ENCODE peak calls at places on chromosomes 11 and 22, in four cellular contexts. One of them, this sample, is unnamed. For H3K4me1, the result is how much of the 10 kb centered on the place peaks cover.

GRCh38 chr11:9590717-9591116 is 17.2 kb downstream of the WEE1 start:
- DNase-seq in H1: no peak
- DNase-seq in GM12878: no peak
- DNase-seq in K562: no peak
- DNase-seq in this sample: no peak

GRCh38 chr11:44839458-44840084 is 111.1 kb downstream of the TP53I11 start:
- DNase-seq in H1: no peak
- DNase-seq in GM12878: no peak
- DNase-seq in K562: no peak
- DNase-seq in this sample: no peak

GRCh38 chr22:40326905-40327735 is 19.2 kb upstream of the ADSL start:
- DNase-seq in H1: no peak
- DNase-seq in GM12878: no peak
- DNase-seq in K562: no peak
- DNase-seq in this sample: peak

GRCh38 chr22:24400726-24401596 is 26.4 kb upstream of the ADORA2A start:
- DNase-seq in H1: no peak
- DNase-seq in GM12878: peak
- DNase-seq in K562: no peak
- DNase-seq in this sample: peak

GRCh38 chr22:36363378-36363931 is 24.3 kb downstream of the MYH9 start:
- DNase-seq in H1: no peak
- DNase-seq in GM12878: no peak
- DNase-seq in K562: no peak
- DNase-seq in this sample: no peak

GRCh38 chr11:72719144-72719543 is 33.1 kb downstream of the ARAP1 start:
- DNase-seq in H1: no peak
- DNase-seq in GM12878: no peak
- DNase-seq in K562: no peak
- DNase-seq in this sample: peak

GRCh38 chr11:11876458-11876857 is 34.7 kb downstream of the USP47 start:
- DNase-seq in H1: no peak
- DNase-seq in GM12878: no peak
- DNase-seq in K562: peak
- DNase-seq in this sample: no peak

GRCh38 chr11:95608093-95608492 is 181.5 kb downstream of the FAM76B start:
- DNase-seq in H1: no peak
- DNase-seq in GM12878: no peak
- DNase-seq in K562: no peak
- DNase-seq in this sample: no peak

GRCh38 chr11:27933992-27934829 is 173.7 kb downstream of the KIF18A start:
- DNase-seq in H1: peak
- DNase-seq in GM12878: no peak
- DNase-seq in K562: no peak
- DNase-seq in this sample: peak

GRCh38 chr22:38944653-38945052 is 12.8 kb upstream of the APOBEC3A start:
- DNase-seq in H1: no peak
- DNase-seq in GM12878: no peak
- DNase-seq in K562: no peak
- DNase-seq in this sample: no peak
- TF ChIP-seq USF2 in H1: no peak
- TF ChIP-seq USF2 in GM12878: no peak
- TF ChIP-seq USF2 in K562: no peak
- TF ChIP-seq USF2 in this sample: no peak

GRCh38 chr11:70061734-70062133 is 16.4 kb upstream of the ANO1 start:
- DNase-seq in H1: no peak
- DNase-seq in GM12878: no peak
- DNase-seq in K562: no peak
- DNase-seq in this sample: no peak

GRCh38 chr11:70064726-70065317 is 13.3 kb upstream of the ANO1 start:
- DNase-seq in H1: no peak
- DNase-seq in GM12878: no peak
- DNase-seq in K562: no peak
- DNase-seq in this sample: no peak

GRCh38 chr11:70064011-70064725 is 13.9 kb upstream of the ANO1 start:
- DNase-seq in H1: no peak
- DNase-seq in GM12878: no peak
- DNase-seq in K562: no peak
- DNase-seq in this sample: no peak

GRCh38 chr11:70063121-70063520 is 15.0 kb upstream of the ANO1 start:
- DNase-seq in H1: no peak
- DNase-seq in GM12878: no peak
- DNase-seq in K562: no peak
- DNase-seq in this sample: no peak

DNA sequence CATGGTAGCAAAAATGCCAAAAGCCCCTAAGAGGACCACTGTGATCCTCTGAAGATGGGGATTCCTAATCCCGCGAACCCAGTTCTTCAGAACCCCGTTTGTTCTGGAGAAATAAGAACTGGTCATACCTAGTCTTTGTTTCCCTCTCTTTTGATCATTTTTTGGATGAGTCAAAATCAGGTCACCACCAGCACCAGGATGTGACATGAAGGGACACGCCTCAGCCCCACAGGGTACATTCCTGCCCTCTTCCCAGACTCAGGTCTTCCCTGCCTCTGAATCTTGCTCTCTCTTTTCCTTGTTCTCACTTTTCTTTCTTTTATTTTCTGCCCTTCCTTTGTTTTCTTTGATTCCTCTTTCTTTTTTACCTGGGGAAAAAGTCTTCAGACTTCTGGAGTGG is 14.6 kb upstream of the ANO1 start:
- DNase-seq in H1: no peak
- DNase-seq in GM12878: no peak
- DNase-seq in K562: no peak
- DNase-seq in this sample: no peak
- H3K4me1 ChIP-seq in H1: under half
- H3K4me1 ChIP-seq in GM12878: under half
- H3K4me1 ChIP-seq in K562: under half
- H3K4me1 ChIP-seq in this sample: under half

GRCh38 chr22:33303109-33303508 is 244.9 kb upstream of the SYN3 start:
- DNase-seq in H1: no peak
- DNase-seq in GM12878: no peak
- DNase-seq in K562: no peak
- DNase-seq in this sample: no peak

GRCh38 chr22:33302549-33302948 is 244.4 kb upstream of the SYN3 start:
- DNase-seq in H1: no peak
- DNase-seq in GM12878: no peak
- DNase-seq in K562: no peak
- DNase-seq in this sample: no peak

GRCh38 chr22:33300165-33300564 is 242.0 kb upstream of the SYN3 start:
- DNase-seq in H1: no peak
- DNase-seq in GM12878: peak
- DNase-seq in K562: no peak
- DNase-seq in this sample: no peak

GRCh38 chr22:33299245-33299956 is 241.2 kb upstream of the SYN3 start:
- DNase-seq in H1: no peak
- DNase-seq in GM12878: peak
- DNase-seq in K562: no peak
- DNase-seq in this sample: no peak

DNA sequence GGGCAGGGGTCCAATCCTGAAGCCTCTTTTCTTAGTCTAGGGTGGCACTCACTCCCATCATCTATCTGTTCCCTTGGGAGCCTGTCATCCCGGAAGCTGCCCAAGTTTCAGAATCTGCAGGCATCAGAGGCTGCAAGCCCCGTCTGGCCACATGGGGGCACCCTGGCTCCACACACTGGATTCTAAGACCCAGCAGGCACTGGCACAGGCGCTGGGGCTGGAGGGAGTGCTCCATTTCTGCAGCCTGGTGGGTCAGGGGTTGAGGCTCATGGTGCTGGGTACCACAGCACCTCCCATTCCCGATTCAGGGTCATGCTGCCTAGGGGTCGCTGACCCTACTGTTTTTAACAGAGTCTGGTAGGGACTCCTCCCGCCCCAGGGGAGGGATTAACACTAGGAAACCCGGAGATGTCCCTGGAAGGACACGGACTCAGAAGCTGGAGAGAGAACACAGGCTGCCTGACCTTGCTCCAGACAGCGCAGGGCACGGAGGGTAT is 243.9 kb upstream of the SYN3 start:
- DNase-seq in H1: peak
- DNase-seq in GM12878: peak
- DNase-seq in K562: peak
- DNase-seq in this sample: peak
- TF ChIP-seq CHD1 in H1: no peak
- TF ChIP-seq CHD1 in GM12878: no peak
- TF ChIP-seq CHD1 in K562: no peak
- TF ChIP-seq CHD1 in this sample: no peak

GRCh38 chr22:43860831-43861230 is 1.5 kb downstream of the SULT4A1 start:
- DNase-seq in H1: no peak
- DNase-seq in GM12878: no peak
- DNase-seq in K562: no peak
- DNase-seq in this sample: no peak
- TF ChIP-seq USF2 in H1: no peak
- TF ChIP-seq USF2 in GM12878: no peak
- TF ChIP-seq USF2 in K562: no peak
- TF ChIP-seq USF2 in this sample: no peak

GRCh38 chr22:46583571-46583970 is 36.6 kb upstream of the GRAMD4 start:
- DNase-seq in H1: no peak
- DNase-seq in GM12878: no peak
- DNase-seq in K562: no peak
- DNase-seq in this sample: no peak

GRCh38 chr22:46580940-46581579 is 39.1 kb upstream of the GRAMD4 start:
- DNase-seq in H1: no peak
- DNase-seq in GM12878: no peak
- DNase-seq in K562: no peak
- DNase-seq in this sample: no peak

GRCh38 chr22:46584081-46584903 is 35.9 kb upstream of the GRAMD4 start:
- DNase-seq in H1: no peak
- DNase-seq in GM12878: no peak
- DNase-seq in K562: no peak
- DNase-seq in this sample: peak

GRCh38 chr22:46581580-46582244 is 38.5 kb upstream of the GRAMD4 start:
- DNase-seq in H1: no peak
- DNase-seq in GM12878: no peak
- DNase-seq in K562: no peak
- DNase-seq in this sample: no peak

GRCh38 chr22:46582281-46582811 is 37.8 kb upstream of the GRAMD4 start:
- DNase-seq in H1: no peak
- DNase-seq in GM12878: no peak
- DNase-seq in K562: no peak
- DNase-seq in this sample: no peak
- H3K4me1 ChIP-seq in H1: under half
- H3K4me1 ChIP-seq in GM12878: under half
- H3K4me1 ChIP-seq in K562: under half
- H3K4me1 ChIP-seq in this sample: under half

DNA sequence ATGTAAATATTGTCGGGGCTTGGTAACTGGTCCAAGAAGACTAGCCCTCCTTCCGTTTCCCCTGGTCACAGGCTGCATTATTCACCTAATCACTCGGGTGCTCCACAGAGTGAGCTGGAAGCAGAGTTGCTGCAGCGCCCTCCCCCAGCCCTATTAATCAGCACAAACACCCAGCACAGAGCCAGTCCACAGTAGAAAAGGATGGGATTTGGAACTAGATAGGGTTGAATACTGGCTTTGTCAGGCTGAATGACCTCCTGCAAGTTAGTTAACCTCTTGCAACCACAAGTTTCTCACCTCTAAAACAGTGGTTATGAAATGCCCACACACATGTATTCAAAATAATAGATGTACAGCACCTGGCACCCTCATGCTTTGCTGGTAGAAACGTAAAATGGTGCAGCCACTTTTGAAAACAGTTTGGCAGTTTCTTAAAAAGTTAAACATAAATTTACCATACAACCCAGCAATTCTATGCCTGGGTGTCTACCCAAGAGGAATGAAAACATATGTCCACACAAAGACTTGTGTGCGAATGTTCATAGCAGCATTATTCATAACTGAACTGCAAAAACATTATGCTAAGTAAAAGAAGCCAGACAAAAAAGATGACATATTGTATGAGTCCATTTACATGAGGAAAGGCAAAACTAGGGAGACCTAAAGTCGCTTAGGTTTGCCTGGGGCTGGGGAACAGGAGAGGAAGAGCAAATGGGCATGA is 31.7 kb upstream of the APLP2 start:
- DNase-seq in H1: no peak
- DNase-seq in GM12878: no peak
- DNase-seq in K562: peak
- DNase-seq in this sample: no peak
- TF ChIP-seq CHD1 in H1: no peak
- TF ChIP-seq CHD1 in GM12878: no peak
- TF ChIP-seq CHD1 in K562: no peak
- TF ChIP-seq CHD1 in this sample: no peak